ENCODE peak calls at places on chromosomes 4 and X, in four cellular contexts. One of them, this sample, is unnamed.

GRCh38 chrX:42247241-42247640 is 323.9 kb upstream of the CASK start:
- DNase-seq in OCI-M1: peak; percentile 36
- DNase-seq in H9: no peak
- DNase-seq in bronchial epithelial cell: peak; percentile 28
- DNase-seq in this sample: no peak

GRCh38 chr4:94500696-94501095 is 49.0 kb downstream of the PDLIM5 start:
- DNase-seq in OCI-M1: no peak
- DNase-seq in H9: no peak
- DNase-seq in bronchial epithelial cell: no peak
- DNase-seq in this sample: no peak

GRCh38 chrX:14934423-14934822 is 61.2 kb downstream of the MOSPD2 start:
- DNase-seq in bronchial epithelial cell: no peak
- DNase-seq in OCI-M1: no peak
- DNase-seq in H9: no peak
- DNase-seq in this sample: no peak

GRCh38 chrX:3651272-3651671 is 62.2 kb downstream of the PRKX start:
- DNase-seq in OCI-M1: peak; percentile 38
- DNase-seq in H9: no peak
- DNase-seq in bronchial epithelial cell: peak; percentile 19
- DNase-seq in this sample: no peak

GRCh38 chr4:8508266-8508665 is 67.7 kb downstream of the TRMT44 start:
- DNase-seq in bronchial epithelial cell: no peak
- DNase-seq in H9: no peak
- DNase-seq in OCI-M1: no peak
- DNase-seq in this sample: no peak

GRCh38 chr4:184451726-184452125 is 22.6 kb downstream of the IRF2 start:
- DNase-seq in H9: no peak
- DNase-seq in bronchial epithelial cell: no peak
- DNase-seq in OCI-M1: peak; percentile 94
- DNase-seq in this sample: peak; percentile 54

GRCh38 chrX:107733686-107734085 is 41.9 kb downstream of the TSC22D3 start:
- DNase-seq in OCI-M1: no peak
- DNase-seq in bronchial epithelial cell: no peak
- DNase-seq in H9: no peak
- DNase-seq in this sample: no peak

GRCh38 chr4:184843984-184844554 is 18.3 kb upstream of the ACSL1 start:
- DNase-seq in OCI-M1: peak; percentile 93
- DNase-seq in bronchial epithelial cell: no peak
- DNase-seq in H9: no peak
- DNase-seq in this sample: no peak

GRCh38 chr4:55543858-55544257 is 2.9 kb downstream of the CLOCK start:
- DNase-seq in H9: no peak
- DNase-seq in OCI-M1: peak; percentile 55
- DNase-seq in bronchial epithelial cell: peak; percentile 49
- DNase-seq in this sample: no peak

GRCh38 chr4:110605077-110605476 is 17.8 kb downstream of the PITX2 start:
- DNase-seq in OCI-M1: no peak
- DNase-seq in bronchial epithelial cell: no peak
- DNase-seq in H9: no peak
- DNase-seq in this sample: no peak

GRCh38 chr4:79650794-79651431 is 242.9 kb upstream of the GK2 start:
- DNase-seq in bronchial epithelial cell: peak; percentile 94
- DNase-seq in OCI-M1: no peak
- DNase-seq in H9: no peak
- DNase-seq in this sample: no peak

GRCh38 chrX:53088136-53088974 is 5.6 kb upstream of the KANTR start:
- DNase-seq in OCI-M1: no peak
- DNase-seq in H9: peak; percentile 88
- DNase-seq in bronchial epithelial cell: peak; percentile 83
- DNase-seq in this sample: no peak

GRCh38 chrX:123336666-123337065 is 152.6 kb downstream of the GRIA3 start:
- DNase-seq in H9: no peak
- DNase-seq in OCI-M1: no peak
- DNase-seq in bronchial epithelial cell: peak; percentile 12
- DNase-seq in this sample: no peak

GRCh38 chr4:82084747-82085146 is 289.0 kb downstream of the HNRNPD start:
- DNase-seq in H9: no peak
- DNase-seq in OCI-M1: no peak
- DNase-seq in bronchial epithelial cell: no peak
- DNase-seq in this sample: no peak

GRCh38 chrX:136162827-136163427 is 15.6 kb downstream of the FHL1 start:
- DNase-seq in bronchial epithelial cell: peak; percentile 48
- DNase-seq in OCI-M1: peak; percentile 70
- DNase-seq in H9: peak; percentile 72
- DNase-seq in this sample: peak; percentile 28

GRCh38 chr4:126479709-126480108 is 1153.0 kb upstream of the INTU start:
- DNase-seq in OCI-M1: no peak
- DNase-seq in bronchial epithelial cell: no peak
- DNase-seq in H9: peak; percentile 49
- DNase-seq in this sample: no peak

GRCh38 chrX:46268429-46268828 is 276.8 kb downstream of the ZNF674 start:
- DNase-seq in OCI-M1: peak; percentile 61
- DNase-seq in bronchial epithelial cell: peak; percentile 88
- DNase-seq in H9: no peak
- DNase-seq in this sample: peak; percentile 22

GRCh38 chrX:149021164-149021563 is 483.9 kb downstream of the IDS start:
- DNase-seq in bronchial epithelial cell: no peak
- DNase-seq in OCI-M1: no peak
- DNase-seq in H9: no peak
- DNase-seq in this sample: no peak

GRCh38 chr4:118557298-118557851 is 127.8 kb upstream of the METTL14 start:
- DNase-seq in H9: no peak
- DNase-seq in OCI-M1: peak; percentile 13
- DNase-seq in bronchial epithelial cell: peak; percentile 67
- DNase-seq in this sample: peak; percentile 75

GRCh38 chrX:3690140-3690539 is 23.3 kb downstream of the PRKX start:
- DNase-seq in bronchial epithelial cell: no peak
- DNase-seq in H9: no peak
- DNase-seq in OCI-M1: no peak
- DNase-seq in this sample: no peak

GRCh38 chr4:19300213-19300612 is 951.5 kb upstream of the SLIT2 start:
- DNase-seq in H9: no peak
- DNase-seq in OCI-M1: no peak
- DNase-seq in bronchial epithelial cell: peak; percentile 9
- DNase-seq in this sample: no peak

GRCh38 chr4:185469539-185470154 is 1.9 kb downstream of the CCDC110 start:
- DNase-seq in H9: no peak
- DNase-seq in OCI-M1: no peak
- DNase-seq in bronchial epithelial cell: no peak
- DNase-seq in this sample: no peak

GRCh38 chrX:125004799-125005198 is 314.9 kb upstream of the TEX13C start:
- DNase-seq in bronchial epithelial cell: peak; percentile 19
- DNase-seq in H9: no peak
- DNase-seq in OCI-M1: peak; percentile 42
- DNase-seq in this sample: no peak